ENCODE peak calls at places on chromosomes 1 and 21, in five cellular contexts. One of them, this sample, is unnamed.

GRCh38 chr21:42130447-42130846 is 59.3 kb downstream of the UMODL1 start:
- DNase-seq in brain microvascular endothelial cell: no peak
- DNase-seq in CD4-positive, CD25-positive, alpha-beta regulatory T cell: no peak
- DNase-seq in ovary: no peak
- DNase-seq in cardiac fibroblast: no peak
- DNase-seq in this sample: no peak

GRCh38 chr21:38349111-38349746 is 92.4 kb downstream of the KCNJ15 start:
- DNase-seq in brain microvascular endothelial cell: peak; percentile 93
- DNase-seq in CD4-positive, CD25-positive, alpha-beta regulatory T cell: no peak
- DNase-seq in ovary: no peak
- DNase-seq in cardiac fibroblast: peak; percentile 87
- DNase-seq in this sample: peak; percentile 96

GRCh38 chr1:241423541-241424479 is 66.8 kb upstream of the RGS7 start:
- DNase-seq in brain microvascular endothelial cell: no peak
- DNase-seq in CD4-positive, CD25-positive, alpha-beta regulatory T cell: peak; percentile 25
- DNase-seq in ovary: peak; percentile 12
- DNase-seq in cardiac fibroblast: peak; percentile 63
- DNase-seq in this sample: no peak

GRCh38 chr21:38477241-38477640 is 21.0 kb downstream of the ERG start:
- DNase-seq in brain microvascular endothelial cell: no peak
- DNase-seq in CD4-positive, CD25-positive, alpha-beta regulatory T cell: no peak
- DNase-seq in ovary: no peak
- DNase-seq in cardiac fibroblast: no peak
- DNase-seq in this sample: no peak

GRCh38 chr1:11927866-11928592 is 1.8 kb upstream of the KIAA2013 start:
- DNase-seq in brain microvascular endothelial cell: no peak
- DNase-seq in CD4-positive, CD25-positive, alpha-beta regulatory T cell: no peak
- DNase-seq in ovary: no peak
- DNase-seq in cardiac fibroblast: peak; percentile 69
- DNase-seq in this sample: no peak

GRCh38 chr1:225480825-225481434 is 53.1 kb upstream of the LBR start:
- DNase-seq in brain microvascular endothelial cell: no peak
- DNase-seq in CD4-positive, CD25-positive, alpha-beta regulatory T cell: peak; percentile 48
- DNase-seq in ovary: peak; percentile 3
- DNase-seq in cardiac fibroblast: peak; percentile 42
- DNase-seq in this sample: no peak

GRCh38 chr21:42276526-42277154 is 38.6 kb downstream of the TFF3 start:
- DNase-seq in brain microvascular endothelial cell: no peak
- DNase-seq in CD4-positive, CD25-positive, alpha-beta regulatory T cell: no peak
- DNase-seq in ovary: no peak
- DNase-seq in cardiac fibroblast: no peak
- DNase-seq in this sample: no peak

GRCh38 chr1:205532996-205533728 is 28.7 kb downstream of the CDK18 start:
- DNase-seq in brain microvascular endothelial cell: no peak
- DNase-seq in CD4-positive, CD25-positive, alpha-beta regulatory T cell: no peak
- DNase-seq in ovary: no peak
- DNase-seq in cardiac fibroblast: no peak
- DNase-seq in this sample: no peak

GRCh38 chr1:217524787-217525520 is 105.9 kb downstream of the GPATCH2 start:
- DNase-seq in brain microvascular endothelial cell: peak; percentile 24
- DNase-seq in CD4-positive, CD25-positive, alpha-beta regulatory T cell: no peak
- DNase-seq in ovary: no peak
- DNase-seq in cardiac fibroblast: peak; percentile 56
- DNase-seq in this sample: no peak

GRCh38 chr1:41853907-41854306 is 64.8 kb downstream of the HIVEP3 start:
- DNase-seq in brain microvascular endothelial cell: no peak
- DNase-seq in CD4-positive, CD25-positive, alpha-beta regulatory T cell: no peak
- DNase-seq in ovary: no peak
- DNase-seq in cardiac fibroblast: no peak
- DNase-seq in this sample: no peak

GRCh38 chr1:233868461-233868860 is 36.0 kb upstream of the SLC35F3 start:
- DNase-seq in brain microvascular endothelial cell: no peak
- DNase-seq in CD4-positive, CD25-positive, alpha-beta regulatory T cell: no peak
- DNase-seq in ovary: no peak
- DNase-seq in cardiac fibroblast: no peak
- DNase-seq in this sample: no peak

GRCh38 chr1:168225476-168226190 is at the start of gene SFT2D2:
- DNase-seq in brain microvascular endothelial cell: peak; percentile 41
- DNase-seq in CD4-positive, CD25-positive, alpha-beta regulatory T cell: peak; percentile 89
- DNase-seq in ovary: peak; percentile 87
- DNase-seq in cardiac fibroblast: peak; percentile 69
- DNase-seq in this sample: no peak

GRCh38 chr1:201578008-201578888 is 39.3 kb downstream of the NAV1 start:
- DNase-seq in brain microvascular endothelial cell: peak; percentile 27
- DNase-seq in CD4-positive, CD25-positive, alpha-beta regulatory T cell: no peak
- DNase-seq in ovary: no peak
- DNase-seq in cardiac fibroblast: no peak
- DNase-seq in this sample: no peak

DNA sequence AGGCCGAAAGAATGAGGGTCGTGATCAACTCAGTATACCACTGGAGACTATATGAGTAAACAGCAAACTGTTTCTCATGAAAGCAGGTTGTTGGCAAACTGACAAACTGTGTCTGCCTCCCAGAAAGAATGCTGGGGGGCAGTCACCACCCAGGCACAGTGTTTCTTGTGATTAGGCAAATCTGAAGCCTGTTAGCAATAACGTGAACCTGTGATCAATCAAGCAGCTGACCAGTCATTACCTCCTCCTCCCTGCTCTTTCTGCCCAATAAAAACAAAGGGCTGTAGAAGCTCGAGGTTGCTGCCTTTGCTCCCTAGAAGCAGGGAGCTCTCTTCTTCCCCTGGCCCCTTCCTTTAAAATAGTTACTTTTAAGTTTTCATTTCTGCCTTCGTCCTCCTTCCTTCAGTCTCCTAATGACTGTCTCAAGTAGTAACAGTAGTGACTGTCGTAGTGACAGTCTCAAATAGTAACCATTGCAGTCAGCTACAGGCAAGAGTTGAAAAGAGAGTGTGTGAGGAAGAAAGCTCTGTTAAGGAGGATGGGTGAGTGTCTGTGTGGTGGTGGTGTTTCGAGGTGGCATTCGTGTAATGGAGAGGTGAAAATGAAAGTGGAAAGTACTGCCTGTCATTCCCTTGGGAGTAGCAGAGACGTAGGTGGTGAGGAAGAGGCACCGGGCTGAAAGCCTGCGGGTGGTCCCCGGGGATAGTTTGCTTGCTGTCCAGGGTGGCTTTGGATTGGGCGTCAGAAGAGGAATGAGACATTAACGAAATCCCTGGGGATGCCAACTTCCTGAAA is 14.5 kb downstream of the HHAT start:
- DNase-seq in brain microvascular endothelial cell: no peak
- DNase-seq in CD4-positive, CD25-positive, alpha-beta regulatory T cell: no peak
- DNase-seq in ovary: no peak
- DNase-seq in cardiac fibroblast: peak; percentile 49
- DNase-seq in this sample: no peak
- H3K4me3 ChIP-seq in brain microvascular endothelial cell: peak overlapping the region; percentile 17
- H3K4me3 ChIP-seq in CD4-positive, CD25-positive, alpha-beta regulatory T cell: peak overlapping the region; percentile 28
- H3K4me3 ChIP-seq in ovary: peak overlapping the region; percentile 26
- H3K4me3 ChIP-seq in cardiac fibroblast: peak overlapping the region; percentile 24
- H3K4me3 ChIP-seq in this sample: no peak overlapping the region

GRCh38 chr1:207414606-207415108 is 39.5 kb upstream of the CR2 start:
- DNase-seq in brain microvascular endothelial cell: no peak
- DNase-seq in CD4-positive, CD25-positive, alpha-beta regulatory T cell: peak; percentile 59
- DNase-seq in ovary: no peak
- DNase-seq in cardiac fibroblast: no peak
- DNase-seq in this sample: no peak

GRCh38 chr1:207407655-207408256 is 46.4 kb upstream of the CR2 start:
- DNase-seq in brain microvascular endothelial cell: no peak
- DNase-seq in CD4-positive, CD25-positive, alpha-beta regulatory T cell: no peak
- DNase-seq in ovary: no peak
- DNase-seq in cardiac fibroblast: peak; percentile 54
- DNase-seq in this sample: no peak

GRCh38 chr1:207418336-207418735 is 35.8 kb upstream of the CR2 start:
- DNase-seq in brain microvascular endothelial cell: no peak
- DNase-seq in CD4-positive, CD25-positive, alpha-beta regulatory T cell: no peak
- DNase-seq in ovary: no peak
- DNase-seq in cardiac fibroblast: no peak
- DNase-seq in this sample: no peak

DNA sequence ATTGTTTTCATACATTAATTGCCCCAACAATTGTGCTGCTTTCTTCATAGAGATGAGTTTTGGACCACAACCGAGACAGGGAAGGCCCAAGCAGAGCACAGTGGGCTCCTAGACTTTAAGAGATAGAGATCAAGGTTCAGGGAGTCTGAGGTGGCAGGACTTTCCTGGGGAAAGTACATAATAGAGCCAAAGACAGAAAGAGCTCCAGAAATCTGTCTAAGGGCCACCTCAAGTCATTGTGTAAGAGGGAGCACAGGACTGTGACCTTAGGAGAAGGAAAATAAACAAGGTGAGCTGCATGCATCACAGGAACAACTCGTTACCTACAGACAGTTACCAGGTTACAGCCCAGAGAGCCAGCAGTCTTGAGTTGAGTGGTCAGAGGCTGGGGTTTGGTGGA is 41.3 kb upstream of the CR2 start:
- DNase-seq in brain microvascular endothelial cell: no peak
- DNase-seq in CD4-positive, CD25-positive, alpha-beta regulatory T cell: no peak
- DNase-seq in ovary: no peak
- DNase-seq in cardiac fibroblast: no peak
- DNase-seq in this sample: no peak
- H3K4me3 ChIP-seq in brain microvascular endothelial cell: no peak overlapping the region
- H3K4me3 ChIP-seq in CD4-positive, CD25-positive, alpha-beta regulatory T cell: no peak overlapping the region
- H3K4me3 ChIP-seq in ovary: no peak overlapping the region
- H3K4me3 ChIP-seq in cardiac fibroblast: no peak overlapping the region
- H3K4me3 ChIP-seq in this sample: no peak overlapping the region

GRCh38 chr1:243930822-243931671 is 81.0 kb upstream of the AKT3 start:
- DNase-seq in brain microvascular endothelial cell: no peak
- DNase-seq in CD4-positive, CD25-positive, alpha-beta regulatory T cell: no peak
- DNase-seq in ovary: no peak
- DNase-seq in cardiac fibroblast: no peak
- DNase-seq in this sample: no peak
- H3K4me3 ChIP-seq in brain microvascular endothelial cell: no peak overlapping the region
- H3K4me3 ChIP-seq in CD4-positive, CD25-positive, alpha-beta regulatory T cell: no peak overlapping the region
- H3K4me3 ChIP-seq in ovary: no peak overlapping the region
- H3K4me3 ChIP-seq in cardiac fibroblast: no peak overlapping the region
- H3K4me3 ChIP-seq in this sample: no peak overlapping the region

GRCh38 chr1:93877529-93877928 is 1.5 kb downstream of the DNTTIP2 start:
- DNase-seq in brain microvascular endothelial cell: no peak
- DNase-seq in CD4-positive, CD25-positive, alpha-beta regulatory T cell: no peak
- DNase-seq in ovary: no peak
- DNase-seq in cardiac fibroblast: no peak
- DNase-seq in this sample: no peak
- H3K4me3 ChIP-seq in brain microvascular endothelial cell: no peak overlapping the region
- H3K4me3 ChIP-seq in CD4-positive, CD25-positive, alpha-beta regulatory T cell: peak overlapping the region; percentile 100
- H3K4me3 ChIP-seq in ovary: no peak overlapping the region
- H3K4me3 ChIP-seq in cardiac fibroblast: no peak overlapping the region
- H3K4me3 ChIP-seq in this sample: no peak overlapping the region

GRCh38 chr1:114349891-114350605 is 161.0 kb downstream of the TRIM33 start:
- DNase-seq in brain microvascular endothelial cell: no peak
- DNase-seq in CD4-positive, CD25-positive, alpha-beta regulatory T cell: no peak
- DNase-seq in ovary: no peak
- DNase-seq in cardiac fibroblast: no peak
- DNase-seq in this sample: no peak

GRCh38 chr1:114355240-114355639 is 155.8 kb downstream of the TRIM33 start:
- DNase-seq in brain microvascular endothelial cell: no peak
- DNase-seq in CD4-positive, CD25-positive, alpha-beta regulatory T cell: no peak
- DNase-seq in ovary: no peak
- DNase-seq in cardiac fibroblast: no peak
- DNase-seq in this sample: no peak

GRCh38 chr1:114353233-114353632 is 157.8 kb downstream of the TRIM33 start:
- DNase-seq in brain microvascular endothelial cell: peak; percentile 43
- DNase-seq in CD4-positive, CD25-positive, alpha-beta regulatory T cell: no peak
- DNase-seq in ovary: peak; percentile 79
- DNase-seq in cardiac fibroblast: peak; percentile 77
- DNase-seq in this sample: peak; percentile 70

GRCh38 chr1:114350731-114351445 is 160.1 kb downstream of the TRIM33 start:
- DNase-seq in brain microvascular endothelial cell: no peak
- DNase-seq in CD4-positive, CD25-positive, alpha-beta regulatory T cell: no peak
- DNase-seq in ovary: no peak
- DNase-seq in cardiac fibroblast: no peak
- DNase-seq in this sample: no peak

GRCh38 chr1:114352797-114353196 is 158.2 kb downstream of the TRIM33 start:
- DNase-seq in brain microvascular endothelial cell: no peak
- DNase-seq in CD4-positive, CD25-positive, alpha-beta regulatory T cell: no peak
- DNase-seq in ovary: no peak
- DNase-seq in cardiac fibroblast: no peak
- DNase-seq in this sample: no peak
- H3K4me3 ChIP-seq in brain microvascular endothelial cell: no peak overlapping the region
- H3K4me3 ChIP-seq in CD4-positive, CD25-positive, alpha-beta regulatory T cell: no peak overlapping the region
- H3K4me3 ChIP-seq in ovary: no peak overlapping the region
- H3K4me3 ChIP-seq in cardiac fibroblast: no peak overlapping the region
- H3K4me3 ChIP-seq in this sample: no peak overlapping the region

GRCh38 chr1:18284750-18285532 is 177.3 kb downstream of the IGSF21 start:
- DNase-seq in brain microvascular endothelial cell: no peak
- DNase-seq in CD4-positive, CD25-positive, alpha-beta regulatory T cell: no peak
- DNase-seq in ovary: no peak
- DNase-seq in cardiac fibroblast: no peak
- DNase-seq in this sample: no peak

GRCh38 chr1:18283601-18284385 is 176.2 kb downstream of the IGSF21 start:
- DNase-seq in brain microvascular endothelial cell: no peak
- DNase-seq in CD4-positive, CD25-positive, alpha-beta regulatory T cell: no peak
- DNase-seq in ovary: no peak
- DNase-seq in cardiac fibroblast: no peak
- DNase-seq in this sample: no peak

GRCh38 chr1:18288609-18289219 is 181.1 kb downstream of the IGSF21 start:
- DNase-seq in brain microvascular endothelial cell: no peak
- DNase-seq in CD4-positive, CD25-positive, alpha-beta regulatory T cell: no peak
- DNase-seq in ovary: no peak
- DNase-seq in cardiac fibroblast: no peak
- DNase-seq in this sample: no peak

GRCh38 chr1:18282851-18283600 is 175.4 kb downstream of the IGSF21 start:
- DNase-seq in brain microvascular endothelial cell: no peak
- DNase-seq in CD4-positive, CD25-positive, alpha-beta regulatory T cell: no peak
- DNase-seq in ovary: no peak
- DNase-seq in cardiac fibroblast: no peak
- DNase-seq in this sample: no peak

DNA sequence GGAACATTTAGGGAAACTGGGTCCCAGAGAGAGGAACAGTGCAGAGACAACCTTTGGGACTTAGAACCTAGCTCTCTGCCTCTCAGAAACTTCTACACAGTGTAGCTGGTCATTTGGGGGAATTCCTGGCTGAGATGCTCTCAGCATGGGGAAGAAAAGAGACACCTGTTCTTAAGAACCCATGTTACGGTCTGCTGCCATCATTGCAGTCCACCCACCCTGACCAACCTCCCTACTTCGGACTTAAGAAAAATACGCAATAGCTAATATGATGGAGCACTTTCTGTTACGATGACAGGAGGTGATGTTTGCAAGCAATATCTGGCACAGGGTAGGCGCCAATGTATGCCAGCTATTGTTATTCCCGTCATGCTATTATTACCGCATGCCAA is 177.9 kb downstream of the IGSF21 start:
- DNase-seq in brain microvascular endothelial cell: no peak
- DNase-seq in CD4-positive, CD25-positive, alpha-beta regulatory T cell: no peak
- DNase-seq in ovary: no peak
- DNase-seq in cardiac fibroblast: no peak
- DNase-seq in this sample: no peak
- H3K4me3 ChIP-seq in brain microvascular endothelial cell: no peak overlapping the region
- H3K4me3 ChIP-seq in CD4-positive, CD25-positive, alpha-beta regulatory T cell: no peak overlapping the region
- H3K4me3 ChIP-seq in ovary: no peak overlapping the region
- H3K4me3 ChIP-seq in cardiac fibroblast: no peak overlapping the region
- H3K4me3 ChIP-seq in this sample: no peak overlapping the region

GRCh38 chr21:43826623-43826974 is 37.2 kb downstream of the RRP1 start:
- DNase-seq in brain microvascular endothelial cell: no peak
- DNase-seq in CD4-positive, CD25-positive, alpha-beta regulatory T cell: no peak
- DNase-seq in ovary: no peak
- DNase-seq in cardiac fibroblast: no peak
- DNase-seq in this sample: no peak
- H3K4me3 ChIP-seq in brain microvascular endothelial cell: no peak overlapping the region
- H3K4me3 ChIP-seq in CD4-positive, CD25-positive, alpha-beta regulatory T cell: no peak overlapping the region
- H3K4me3 ChIP-seq in ovary: no peak overlapping the region
- H3K4me3 ChIP-seq in cardiac fibroblast: no peak overlapping the region
- H3K4me3 ChIP-seq in this sample: no peak overlapping the region

GRCh38 chr1:26155370-26156284 is 3.3 kb upstream of the FAM110D start:
- DNase-seq in brain microvascular endothelial cell: no peak
- DNase-seq in CD4-positive, CD25-positive, alpha-beta regulatory T cell: no peak
- DNase-seq in ovary: no peak
- DNase-seq in cardiac fibroblast: no peak
- DNase-seq in this sample: no peak
- H3K4me3 ChIP-seq in brain microvascular endothelial cell: no peak overlapping the region
- H3K4me3 ChIP-seq in CD4-positive, CD25-positive, alpha-beta regulatory T cell: no peak overlapping the region
- H3K4me3 ChIP-seq in ovary: no peak overlapping the region
- H3K4me3 ChIP-seq in cardiac fibroblast: no peak overlapping the region
- H3K4me3 ChIP-seq in this sample: no peak overlapping the region